ENCODE peak calls at places on chromosomes 3 and 15, in eight cellular contexts. One of them, this sample, is unnamed.

GRCh38 chr3:47622648-47623047 is 44.0 kb upstream of the CSPG5 start:
- DNase-seq in cardiac septum: no peak
- DNase-seq in stimulated activated CD8-positive, alpha-beta memory T cell treated with anti-CD3 and anti-CD28 coated beads, Interleukin-15, amount 100 ng/mL, for 24 hours: no peak
- DNase-seq in activated T-cell treated with anti-CD3 and anti-CD28 coated beads for 24 hours: no peak
- DNase-seq in Kasumi-1: no peak
- DNase-seq in fibroblast of villous mesenchyme: no peak
- DNase-seq in kidney glomerular epithelial cell: no peak
- DNase-seq in Right ventricle myocardium superior: no peak
- DNase-seq in this sample: no peak

GRCh38 chr3:66181764-66182163 is 39.0 kb upstream of the SLC25A26 start:
- DNase-seq in Right ventricle myocardium superior: peak; percentile 61
- DNase-seq in cardiac septum: no peak
- DNase-seq in kidney glomerular epithelial cell: no peak
- DNase-seq in Kasumi-1: no peak
- DNase-seq in stimulated activated CD8-positive, alpha-beta memory T cell treated with anti-CD3 and anti-CD28 coated beads, Interleukin-15, amount 100 ng/mL, for 24 hours: no peak
- DNase-seq in fibroblast of villous mesenchyme: no peak
- DNase-seq in activated T-cell treated with anti-CD3 and anti-CD28 coated beads for 24 hours: no peak
- DNase-seq in this sample: no peak

GRCh38 chr15:73233623-73234022 is 135.1 kb downstream of the HCN4 start:
- DNase-seq in Right ventricle myocardium superior: no peak
- DNase-seq in fibroblast of villous mesenchyme: peak; percentile 30
- DNase-seq in activated T-cell treated with anti-CD3 and anti-CD28 coated beads for 24 hours: no peak
- DNase-seq in kidney glomerular epithelial cell: no peak
- DNase-seq in stimulated activated CD8-positive, alpha-beta memory T cell treated with anti-CD3 and anti-CD28 coated beads, Interleukin-15, amount 100 ng/mL, for 24 hours: no peak
- DNase-seq in cardiac septum: no peak
- DNase-seq in Kasumi-1: no peak
- DNase-seq in this sample: peak; percentile 79

GRCh38 chr3:101827211-101828174 is 21.8 kb upstream of the NFKBIZ start:
- DNase-seq in kidney glomerular epithelial cell: peak; percentile 88
- DNase-seq in activated T-cell treated with anti-CD3 and anti-CD28 coated beads for 24 hours: peak; percentile 81
- DNase-seq in cardiac septum: peak; percentile 90
- DNase-seq in Right ventricle myocardium superior: peak; percentile 78
- DNase-seq in stimulated activated CD8-positive, alpha-beta memory T cell treated with anti-CD3 and anti-CD28 coated beads, Interleukin-15, amount 100 ng/mL, for 24 hours: peak; percentile 50
- DNase-seq in Kasumi-1: peak; percentile 70
- DNase-seq in fibroblast of villous mesenchyme: peak; percentile 91
- DNase-seq in this sample: peak; percentile 64

GRCh38 chr15:72227720-72228119 is 3.3 kb downstream of the PKM start:
- DNase-seq in cardiac septum: no peak
- DNase-seq in fibroblast of villous mesenchyme: no peak
- DNase-seq in Right ventricle myocardium superior: no peak
- DNase-seq in kidney glomerular epithelial cell: no peak
- DNase-seq in activated T-cell treated with anti-CD3 and anti-CD28 coated beads for 24 hours: no peak
- DNase-seq in Kasumi-1: no peak
- DNase-seq in stimulated activated CD8-positive, alpha-beta memory T cell treated with anti-CD3 and anti-CD28 coated beads, Interleukin-15, amount 100 ng/mL, for 24 hours: no peak
- DNase-seq in this sample: peak; percentile 1

GRCh38 chr3:149363053-149363452 is 14.4 kb downstream of the TM4SF1 start:
- DNase-seq in fibroblast of villous mesenchyme: no peak
- DNase-seq in activated T-cell treated with anti-CD3 and anti-CD28 coated beads for 24 hours: no peak
- DNase-seq in Right ventricle myocardium superior: no peak
- DNase-seq in stimulated activated CD8-positive, alpha-beta memory T cell treated with anti-CD3 and anti-CD28 coated beads, Interleukin-15, amount 100 ng/mL, for 24 hours: no peak
- DNase-seq in cardiac septum: no peak
- DNase-seq in Kasumi-1: no peak
- DNase-seq in kidney glomerular epithelial cell: no peak
- DNase-seq in this sample: no peak

GRCh38 chr15:69812881-69813280 is 284.8 kb downstream of the TLE3 start:
- DNase-seq in fibroblast of villous mesenchyme: no peak
- DNase-seq in Kasumi-1: no peak
- DNase-seq in cardiac septum: no peak
- DNase-seq in Right ventricle myocardium superior: no peak
- DNase-seq in kidney glomerular epithelial cell: no peak
- DNase-seq in stimulated activated CD8-positive, alpha-beta memory T cell treated with anti-CD3 and anti-CD28 coated beads, Interleukin-15, amount 100 ng/mL, for 24 hours: no peak
- DNase-seq in activated T-cell treated with anti-CD3 and anti-CD28 coated beads for 24 hours: no peak
- DNase-seq in this sample: no peak

GRCh38 chr15:84715442-84716035 is 400 bp downstream of the SEC11A start:
- DNase-seq in Kasumi-1: peak; percentile 46
- DNase-seq in Right ventricle myocardium superior: no peak
- DNase-seq in activated T-cell treated with anti-CD3 and anti-CD28 coated beads for 24 hours: peak; percentile 48
- DNase-seq in fibroblast of villous mesenchyme: peak; percentile 39
- DNase-seq in cardiac septum: no peak
- DNase-seq in kidney glomerular epithelial cell: peak; percentile 69
- DNase-seq in stimulated activated CD8-positive, alpha-beta memory T cell treated with anti-CD3 and anti-CD28 coated beads, Interleukin-15, amount 100 ng/mL, for 24 hours: no peak
- DNase-seq in this sample: peak; percentile 4

GRCh38 chr3:195893516-195893915 is 14.8 kb downstream of the TNK2 start:
- DNase-seq in stimulated activated CD8-positive, alpha-beta memory T cell treated with anti-CD3 and anti-CD28 coated beads, Interleukin-15, amount 100 ng/mL, for 24 hours: no peak
- DNase-seq in Right ventricle myocardium superior: peak; percentile 39
- DNase-seq in fibroblast of villous mesenchyme: no peak
- DNase-seq in kidney glomerular epithelial cell: no peak
- DNase-seq in activated T-cell treated with anti-CD3 and anti-CD28 coated beads for 24 hours: no peak
- DNase-seq in Kasumi-1: no peak
- DNase-seq in cardiac septum: no peak
- DNase-seq in this sample: no peak

GRCh38 chr3:182570934-182571594 is 222.2 kb upstream of the ATP11B start:
- DNase-seq in activated T-cell treated with anti-CD3 and anti-CD28 coated beads for 24 hours: no peak
- DNase-seq in Kasumi-1: no peak
- DNase-seq in fibroblast of villous mesenchyme: no peak
- DNase-seq in kidney glomerular epithelial cell: peak; percentile 8
- DNase-seq in stimulated activated CD8-positive, alpha-beta memory T cell treated with anti-CD3 and anti-CD28 coated beads, Interleukin-15, amount 100 ng/mL, for 24 hours: no peak
- DNase-seq in cardiac septum: no peak
- DNase-seq in Right ventricle myocardium superior: no peak
- DNase-seq in this sample: no peak

This sample was measured in NCI-H226.